ENCODE peak calls at places on chromosomes 1 and 21, in five cellular contexts. F is PC-3, D is endothelial cell of umbilical vein, Q is mammary epithelial cell, B is GM23248. U is an unnamed sample.

GRCh38 chr1:35577071-35577998 is 4.2 kb downstream of the TFAP2E start:
- DNase-seq in F (no peak), D (peak), Q (no peak), B (peak), U (no peak)

GRCh38 chr1:98429851-98430496 is 231.5 kb upstream of the SNX7 start:
- DNase-seq in F (peak), D (no peak), Q (no peak), B (no peak), U (peak)

GRCh38 chr21:38850277-38850951 is 44.7 kb downstream of the ETS2 start:
- DNase-seq in F (no peak), D (no peak), Q (no peak), B (no peak), U (no peak)

GRCh38 chr1:109886827-109887226 is 23.8 kb upstream of the CSF1 start:
- DNase-seq in F (no peak), D (no peak), Q (no peak), B (no peak), U (no peak)

GRCh38 chr1:183827801-183828200 is 22.9 kb downstream of the RGL1 start:
- DNase-seq in F (no peak), D (no peak), Q (no peak), B (no peak), U (peak)

GRCh38 chr1:215146252-215146975 is 63.9 kb downstream of the KCNK2 start:
- DNase-seq in F (peak), D (peak), Q (peak), B (peak), U (peak)

GRCh38 chr1:165945911-165946310 is 118.5 kb downstream of the UCK2 start:
- DNase-seq in F (no peak), D (no peak), Q (no peak), B (no peak), U (no peak)

GRCh38 chr21:42578761-42579415 is 65.2 kb downstream of the SLC37A1 start:
- DNase-seq in F (no peak), D (no peak), Q (no peak), B (no peak), U (no peak)

GRCh38 chr1:32962248-32962896 is 2.2 kb downstream of the RNF19B start:
- DNase-seq in F (no peak), D (peak), Q (no peak), B (peak), U (no peak)

GRCh38 chr1:205568469-205569361 is 63.1 kb downstream of the ELK4 start:
- DNase-seq in F (peak), D (no peak), Q (no peak), B (peak), U (no peak)

GRCh38 chr1:86352096-86352495 is 44.0 kb downstream of the ODF2L start:
- DNase-seq in F (no peak), D (no peak), Q (peak), B (peak), U (no peak)

GRCh38 chr1:156709743-156710489 is 4.5 kb upstream of the CRABP2 start:
- DNase-seq in F (peak), D (peak), Q (peak), B (peak), U (no peak)

GRCh38 chr21:42527489-42528158 is 14.0 kb downstream of the SLC37A1 start:
- DNase-seq in F (no peak), D (no peak), Q (no peak), B (no peak), U (no peak)

GRCh38 chr1:1599919-1600860 is at the start of gene FNDC10:
- DNase-seq in F (no peak), D (no peak), Q (no peak), B (peak), U (no peak)

GRCh38 chr1:61419167-61419566 is 305.8 kb downstream of the TM2D1 start:
- DNase-seq in F (no peak), D (no peak), Q (no peak), B (no peak), U (no peak)

GRCh38 chr1:199735660-199736059 is 291.9 kb upstream of the NR5A2 start:
- DNase-seq in F (no peak), D (peak), Q (no peak), B (no peak), U (no peak)

GRCh38 chr1:119040906-119041305 is 52.8 kb upstream of the TBX15 start:
- DNase-seq in F (no peak), D (no peak), Q (no peak), B (peak), U (no peak)

GRCh38 chr1:7508830-7509508 is 262.1 kb upstream of the VAMP3 start:
- DNase-seq in F (no peak), D (no peak), Q (no peak), B (no peak), U (no peak)

GRCh38 chr1:173775578-173776196 is 48.8 kb upstream of the DARS2 start:
- DNase-seq in F (no peak), D (no peak), Q (no peak), B (no peak), U (no peak)

GRCh38 chr1:212452323-212453155 is 19.8 kb downstream of the NENF start:
- DNase-seq in F (no peak), D (peak), Q (no peak), B (peak), U (no peak)

GRCh38 chr1:34396042-34396441 is 219.3 kb downstream of the C1orf94 start:
- DNase-seq in F (no peak), D (no peak), Q (no peak), B (no peak), U (no peak)

GRCh38 chr1:56719171-56719570 is 74.1 kb downstream of the PRKAA2 start:
- DNase-seq in F (no peak), D (no peak), Q (no peak), B (no peak), U (no peak)

GRCh38 chr1:202122639-202123335 is at the start of gene GPR37L1:
- DNase-seq in F (peak), D (peak), Q (no peak), B (peak), U (peak)

GRCh38 chr1:73327180-73327793 is 870.7 kb downstream of the LRRIQ3 start:
- DNase-seq in F (no peak), D (no peak), Q (no peak), B (no peak), U (no peak)

GRCh38 chr1:99645699-99646531 is at the start of gene PALMD:
- DNase-seq in F (peak), D (peak), Q (peak), B (peak), U (peak)

GRCh38 chr1:48571303-48571987 is 99.4 kb upstream of the SPATA6 start:
- DNase-seq in F (no peak), D (no peak), Q (no peak), B (no peak), U (no peak)

GRCh38 chr1:29124366-29125236 is 898 bp upstream of the TMEM200B start:
- DNase-seq in F (peak), D (peak), Q (peak), B (peak), U (peak)

GRCh38 chr1:235024045-235024439 is 104.6 kb downstream of the TOMM20 start:
- DNase-seq in F (no peak), D (no peak), Q (no peak), B (no peak), U (peak)

GRCh38 chr1:23585321-23586022 is 26.2 kb upstream of the ID3 start:
- DNase-seq in F (peak), D (no peak), Q (peak), B (peak), U (no peak)

GRCh38 chr1:115530407-115530806 is 111.4 kb upstream of the VANGL1 start:
- DNase-seq in F (peak), D (peak), Q (no peak), B (peak), U (no peak)

GRCh38 chr1:2411801-2412394 is 466 bp downstream of the PEX10 start:
- DNase-seq in F (peak), D (no peak), Q (no peak), B (peak), U (no peak)

GRCh38 chr1:208318150-208318734 is 74.1 kb upstream of the PLXNA2 start:
- DNase-seq in F (peak), D (no peak), Q (peak), B (no peak), U (no peak)

GRCh38 chr1:243294723-243295121 is 38.9 kb downstream of the SDCCAG8 start:
- DNase-seq in F (peak), D (peak), Q (peak), B (peak), U (no peak)

GRCh38 chr1:165352442-165353293 is 3.8 kb downstream of the LMX1A start:
- DNase-seq in F (no peak), D (no peak), Q (no peak), B (no peak), U (no peak)

GRCh38 chr1:157369808-157370521 is 182.3 kb downstream of the FCRL5 start:
- DNase-seq in F (peak), D (peak), Q (peak), B (peak), U (peak)

GRCh38 chr1:210233216-210233494 is 559 bp downstream of the SERTAD4 start:
- DNase-seq in F (peak), D (peak), Q (no peak), B (peak), U (no peak)

GRCh38 chr1:14666376-14666775 is 67.9 kb downstream of the KAZN start:
- DNase-seq in F (peak), D (no peak), Q (peak), B (peak), U (no peak)
- TF ChIP-seq EZH2 in F (no peak), D (no peak), Q (no peak), B (no peak), U (no peak)

DNA sequence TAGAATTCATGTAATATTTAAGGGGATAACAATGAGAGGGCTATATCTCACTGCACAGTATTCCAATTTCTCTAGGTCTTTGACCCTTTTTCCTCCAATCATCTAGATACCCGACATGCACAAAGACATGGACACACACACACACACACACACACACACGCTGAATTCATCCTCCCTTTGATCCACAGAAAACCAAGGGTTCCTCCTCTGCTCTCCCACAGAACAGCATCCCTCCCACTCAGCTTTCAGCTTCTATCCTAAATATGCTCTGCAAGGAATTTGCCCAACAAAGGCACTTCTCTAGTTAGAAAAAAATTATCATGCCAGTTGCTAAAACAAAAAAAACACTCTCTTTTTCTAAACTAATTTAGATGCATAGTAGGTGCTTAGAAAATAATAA is 231.7 kb downstream of the RGS7 start:
- DNase-seq in F (no peak), D (no peak), Q (no peak), B (no peak), U (no peak)
- TF ChIP-seq EZH2 in F (no peak), D (no peak), Q (no peak), B (no peak), U (no peak)

GRCh38 chr1:42380617-42381423 is at the start of gene RIMKLA:
- DNase-seq in F (peak), D (peak), Q (no peak), B (peak), U (peak)
- TF ChIP-seq EZH2 in F (no peak), D (peak), Q (peak), B (no peak), U (no peak)

GRCh38 chr1:204495078-204495753 is 611 bp upstream of the PIK3C2B start:
- DNase-seq in F (peak), D (no peak), Q (no peak), B (peak), U (no peak)
- TF ChIP-seq EZH2 in F (no peak), D (no peak), Q (no peak), B (no peak), U (no peak)

DNA sequence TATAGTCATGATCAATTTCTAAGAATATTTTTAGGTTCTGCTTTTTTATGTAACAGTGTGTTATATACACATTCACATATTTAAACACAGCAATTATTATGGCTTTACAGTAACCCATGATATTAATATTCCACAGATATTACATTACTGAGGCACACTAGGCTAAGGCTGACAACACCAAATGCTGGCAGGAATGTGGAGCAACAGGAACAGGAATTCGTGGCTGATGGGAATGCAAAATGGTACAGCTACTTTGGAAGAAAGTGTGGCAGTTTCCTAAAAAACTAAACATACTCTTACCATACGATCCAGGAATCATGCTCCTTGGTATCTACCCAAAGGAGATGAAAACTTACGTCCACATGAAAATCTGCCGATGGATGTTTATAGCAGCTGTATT is 1.9 kb upstream of the KCNJ9 start:
- DNase-seq in F (no peak), D (no peak), Q (no peak), B (no peak), U (no peak)
- TF ChIP-seq EZH2 in F (no peak), D (no peak), Q (no peak), B (no peak), U (no peak)

GRCh38 chr21:36744560-36745231 is 45.8 kb downstream of the SIM2 start:
- DNase-seq in F (no peak), D (no peak), Q (no peak), B (no peak), U (no peak)
- TF ChIP-seq EZH2 in F (no peak), D (no peak), Q (no peak), B (no peak), U (no peak)

GRCh38 chr1:154502066-154502741 is at the start of the genes SHE and TDRD10:
- DNase-seq in F (no peak), D (peak), Q (no peak), B (peak), U (no peak)
- TF ChIP-seq EZH2 in F (no peak), D (no peak), Q (no peak), B (peak), U (no peak)